ENCODE peak calls at places on chromosomes 16 and 17, in seven cellular contexts. E, Z, K, A, F, Y and R are unnamed samples.

GRCh38 chr17:27559996-27560481 is 70.9 kb upstream of the LGALS9 start:
- DNase-seq in E (no peak), Z (no peak), K (no peak), A (no peak), F (no peak), Y (peak; percentile 93), R (no peak)

GRCh38 chr16:24980077-24980793 is 34.9 kb downstream of the ARHGAP17 start:
- DNase-seq in E (peak; percentile 45), Z (no peak), K (no peak), A (no peak), F (no peak), Y (no peak), R (no peak)

GRCh38 chr17:5683241-5683640 is 98.9 kb upstream of the NLRP1 start:
- DNase-seq in E (no peak), Z (no peak), K (no peak), A (no peak), F (no peak), Y (no peak), R (no peak)

GRCh38 chr16:87844374-87844733 is 25.0 kb downstream of the SLC7A5 start:
- DNase-seq in E (no peak), Z (no peak), K (no peak), A (no peak), F (no peak), Y (peak; percentile 35), R (no peak)

GRCh38 chr17:50183439-50184001 is 17.7 kb downstream of the SGCA start:
- DNase-seq in E (peak; percentile 57), Z (no peak), K (no peak), A (no peak), F (peak; percentile 17), Y (peak; percentile 70), R (no peak)

GRCh38 chr17:64242633-64243032 is 20.4 kb downstream of the TEX2 start:
- DNase-seq in E (no peak), Z (no peak), K (no peak), A (no peak), F (no peak), Y (no peak), R (no peak)

GRCh38 chr16:12784076-12784475 is 19.6 kb downstream of the CPPED1 start:
- DNase-seq in E (no peak), Z (no peak), K (no peak), A (no peak), F (no peak), Y (no peak), R (no peak)

GRCh38 chr16:28081391-28081790 is 17.9 kb upstream of the GSG1L start:
- DNase-seq in E (no peak), Z (no peak), K (no peak), A (peak; percentile 52), F (no peak), Y (no peak), R (no peak)

GRCh38 chr16:82016964-82017363 is 5.7 kb upstream of the SDR42E1 start:
- DNase-seq in E (no peak), Z (no peak), K (no peak), A (no peak), F (no peak), Y (no peak), R (no peak)

GRCh38 chr17:7407033-7407432 is 612 bp upstream of the NLGN2 start:
- DNase-seq in E (no peak), Z (no peak), K (no peak), A (peak; percentile 37), F (no peak), Y (no peak), R (no peak)

GRCh38 chr17:62882878-62883277 is 74.8 kb upstream of the MARCHF10 start:
- DNase-seq in E (no peak), Z (no peak), K (no peak), A (no peak), F (no peak), Y (peak; percentile 54), R (no peak)

GRCh38 chr16:86901483-86901882 is 323.1 kb downstream of the FOXL1 start:
- DNase-seq in E (no peak), Z (no peak), K (no peak), A (no peak), F (no peak), Y (peak; percentile 72), R (no peak)

GRCh38 chr17:77824102-77824779 is 134.3 kb upstream of the TNRC6C start:
- DNase-seq in E (no peak), Z (no peak), K (no peak), A (no peak), F (no peak), Y (no peak), R (no peak)

GRCh38 chr16:21704733-21705132 is 41.0 kb downstream of the OTOA start:
- DNase-seq in E (no peak), Z (no peak), K (no peak), A (no peak), F (no peak), Y (no peak), R (no peak)

GRCh38 chr17:2095536-2095910 is 40.6 kb downstream of the HIC1 start:
- DNase-seq in E (no peak), Z (no peak), K (no peak), A (no peak), F (no peak), Y (no peak), R (no peak)

GRCh38 chr17:69677130-69677529 is 262.6 kb downstream of the MAP2K6 start:
- DNase-seq in E (no peak), Z (no peak), K (no peak), A (no peak), F (no peak), Y (no peak), R (no peak)

GRCh38 chr16:52191533-52192134 is 355.3 kb downstream of the TOX3 start:
- DNase-seq in E (peak; percentile 26), Z (peak; percentile 18), K (no peak), A (peak; percentile 78), F (peak; percentile 31), Y (peak; percentile 58), R (peak; percentile 19)

GRCh38 chr17:73901661-73902415 is 257.6 kb upstream of the SDK2 start:
- DNase-seq in E (no peak), Z (peak; percentile 6), K (no peak), A (peak; percentile 82), F (no peak), Y (no peak), R (no peak)

GRCh38 chr16:87132361-87133014 is 184.7 kb downstream of the C16orf95 start:
- DNase-seq in E (no peak), Z (no peak), K (no peak), A (peak; percentile 86), F (no peak), Y (peak; percentile 60), R (no peak)

GRCh38 chr17:40618754-40619625 is 28.6 kb downstream of the SMARCE1 start:
- DNase-seq in E (no peak), Z (no peak), K (no peak), A (no peak), F (no peak), Y (no peak), R (no peak)

GRCh38 chr16:2486645-2487516 is 12.0 kb downstream of the TBC1D24 start:
- DNase-seq in E (peak; percentile 88), Z (peak; percentile 75), K (peak; percentile 59), A (peak; percentile 62), F (peak; percentile 91), Y (peak; percentile 23), R (no peak)

GRCh38 chr17:15954222-15954621 is 9.3 kb downstream of the ADORA2B start:
- DNase-seq in E (no peak), Z (no peak), K (no peak), A (no peak), F (no peak), Y (peak; percentile 90), R (no peak)

GRCh38 chr17:82923366-82924113 is 83.7 kb upstream of the ZNF750 start:
- DNase-seq in E (no peak), Z (no peak), K (no peak), A (no peak), F (no peak), Y (no peak), R (no peak)

GRCh38 chr17:74851612-74852236 is 8.0 kb downstream of the GRIN2C start:
- DNase-seq in E (no peak), Z (no peak), K (no peak), A (no peak), F (no peak), Y (no peak), R (no peak)

GRCh38 chr17:59754547-59754946 is 47.1 kb downstream of the VMP1 start:
- DNase-seq in E (no peak), Z (no peak), K (no peak), A (no peak), F (no peak), Y (peak; percentile 98), R (no peak)

GRCh38 chr17:19248923-19249574 is 11.9 kb downstream of the EPN2 start:
- DNase-seq in E (no peak), Z (no peak), K (no peak), A (no peak), F (no peak), Y (peak; percentile 94), R (no peak)

GRCh38 chr17:12050646-12051225 is 30.1 kb downstream of the MAP2K4 start:
- DNase-seq in E (no peak), Z (no peak), K (no peak), A (no peak), F (no peak), Y (no peak), R (no peak)

GRCh38 chr16:24151482-24151939 is 104.6 kb upstream of the CACNG3 start:
- DNase-seq in E (no peak), Z (peak; percentile 9), K (no peak), A (no peak), F (peak; percentile 42), Y (peak; percentile 0), R (no peak)

GRCh38 chr16:13780406-13780805 is 139.5 kb upstream of the ERCC4 start:
- DNase-seq in E (no peak), Z (no peak), K (no peak), A (no peak), F (no peak), Y (no peak), R (no peak)

GRCh38 chr16:81780350-81780749 is 1.3 kb downstream of the PLCG2 start:
- DNase-seq in E (no peak), Z (no peak), K (no peak), A (no peak), F (no peak), Y (no peak), R (no peak)

GRCh38 chr17:64983708-64984107 is 64.4 kb upstream of the LRRC37A3 start:
- DNase-seq in E (no peak), Z (no peak), K (no peak), A (no peak), F (no peak), Y (no peak), R (no peak)

GRCh38 chr16:6335072-6335471 is 997.6 kb upstream of the RBFOX1 start:
- DNase-seq in E (peak; percentile 3), Z (no peak), K (no peak), A (no peak), F (no peak), Y (no peak), R (no peak)

GRCh38 chr17:14356043-14356637 is 55.3 kb downstream of the HS3ST3B1 start:
- DNase-seq in E (no peak), Z (no peak), K (no peak), A (no peak), F (no peak), Y (no peak), R (no peak)